ENCODE peak calls at places on chromosomes 7 and 10, in four cellular contexts. E is SK-N-SH, F is A549, Y is K562. L is an unnamed sample.

GRCh38 chr7:111842489-111842888 is 280.2 kb upstream of the IMMP2L start:
- DNase-seq in Y (no peak), F (no peak), E (no peak), L (no peak)

GRCh38 chr7:74181821-74182220 is 7.7 kb downstream of the EIF4H start:
- DNase-seq in E (no peak), Y (no peak), F (no peak), L (no peak)

GRCh38 chr7:2017483-2017891 is 215.3 kb downstream of the MAD1L1 start:
- DNase-seq in Y (no peak), E (peak; percentile 43), F (no peak), L (no peak)

GRCh38 chr7:117375380-117375779 is 51.9 kb downstream of the ASZ1 start:
- DNase-seq in Y (no peak), F (no peak), E (no peak), L (peak; percentile 37)

GRCh38 chr7:116588641-116589594 is 64.1 kb downstream of the CAV1 start:
- DNase-seq in Y (peak; percentile 52), F (peak; percentile 63), E (peak; percentile 21), L (peak; percentile 81)

GRCh38 chr7:93015193-93016084 is 102.3 kb downstream of the SAMD9 start:
- DNase-seq in E (no peak), Y (no peak), F (no peak), L (peak; percentile 80)

GRCh38 chr7:7662527-7662926 is 22.0 kb downstream of the UMAD1 start:
- DNase-seq in F (peak; percentile 6), E (no peak), Y (no peak), L (peak; percentile 34)

GRCh38 chr10:4770766-4771553 is 55.0 kb upstream of the AKR1E2 start:
- DNase-seq in F (peak; percentile 85), Y (peak; percentile 10), E (peak; percentile 8), L (peak; percentile 98)

GRCh38 chr10:784377-784758 is 94.9 kb upstream of the DIP2C start:
- DNase-seq in E (no peak), F (no peak), Y (no peak), L (no peak)

GRCh38 chr7:3042861-3043489 is 692 bp downstream of the CARD11 start:
- DNase-seq in E (no peak), F (no peak), Y (peak; percentile 59), L (no peak)

GRCh38 chr7:19674266-19674960 is 34.4 kb downstream of the POLR1F start:
- DNase-seq in F (no peak), E (no peak), Y (no peak), L (no peak)

GRCh38 chr7:98988641-98989040 is 110.3 kb downstream of the TRRAP start:
- DNase-seq in E (no peak), Y (no peak), F (no peak), L (no peak)

GRCh38 chr10:69093933-69094332 is 6.0 kb downstream of the SRGN start:
- DNase-seq in F (peak; percentile 55), E (no peak), Y (no peak), L (peak; percentile 33)

GRCh38 chr7:139521439-139521838 is 2.0 kb upstream of the CLEC2L start:
- DNase-seq in F (no peak), Y (no peak), E (no peak), L (no peak)

GRCh38 chr7:11831383-11831726 is 643 bp downstream of the THSD7A start:
- DNase-seq in E (no peak), Y (no peak), F (no peak), L (no peak)

GRCh38 chr7:68642727-68643126 is 955.5 kb upstream of the AUTS2 start:
- DNase-seq in F (no peak), Y (no peak), E (no peak), L (no peak)

GRCh38 chr10:116723428-116724281 is 18.7 kb downstream of the HSPA12A start:
- DNase-seq in E (no peak), Y (no peak), F (no peak), L (no peak)

GRCh38 chr10:17547026-17547425 is 70.1 kb downstream of the HACD1 start:
- DNase-seq in Y (no peak), E (no peak), F (no peak), L (no peak)

GRCh38 chr7:22121702-22122474 is 176.2 kb upstream of the CDCA7L start:
- DNase-seq in Y (peak; percentile 42), E (no peak), F (no peak), L (peak; percentile 33)

GRCh38 chr10:29853913-29854312 is 205.5 kb downstream of the JCAD start:
- DNase-seq in F (no peak), E (no peak), Y (no peak), L (no peak)

GRCh38 chr10:104028146-104028545 is 57.5 kb downstream of the COL17A1 start:
- DNase-seq in E (peak; percentile 43), F (peak; percentile 59), Y (no peak), L (peak; percentile 23)

GRCh38 chr7:47181609-47182264 is 400.2 kb downstream of the TNS3 start:
- DNase-seq in E (no peak), F (no peak), Y (no peak), L (no peak)

GRCh38 chr7:43039346-43039745 is 73.1 kb upstream of the HECW1 start:
- DNase-seq in Y (no peak), F (no peak), E (no peak), L (no peak)

GRCh38 chr10:97771055-97771811 is 566 bp downstream of the SFRP5 start:
- DNase-seq in Y (no peak), E (peak; percentile 84), F (peak; percentile 71), L (peak; percentile 15)

GRCh38 chr10:5732141-5732540 is 47.5 kb downstream of the TASOR2 start:
- DNase-seq in E (no peak), F (no peak), Y (no peak), L (no peak)

GRCh38 chr7:106139253-106140251 is 27.4 kb upstream of the SYPL1 start:
- DNase-seq in F (no peak), E (no peak), Y (no peak), L (peak; percentile 52)

GRCh38 chr10:2205406-2205805 is 468.1 kb upstream of the ADARB2 start:
- DNase-seq in F (no peak), E (no peak), Y (no peak), L (no peak)

GRCh38 chr10:44924261-44925040 is 13.3 kb downstream of the TMEM72 start:
- DNase-seq in F (no peak), Y (no peak), E (no peak), L (no peak)

DNA sequence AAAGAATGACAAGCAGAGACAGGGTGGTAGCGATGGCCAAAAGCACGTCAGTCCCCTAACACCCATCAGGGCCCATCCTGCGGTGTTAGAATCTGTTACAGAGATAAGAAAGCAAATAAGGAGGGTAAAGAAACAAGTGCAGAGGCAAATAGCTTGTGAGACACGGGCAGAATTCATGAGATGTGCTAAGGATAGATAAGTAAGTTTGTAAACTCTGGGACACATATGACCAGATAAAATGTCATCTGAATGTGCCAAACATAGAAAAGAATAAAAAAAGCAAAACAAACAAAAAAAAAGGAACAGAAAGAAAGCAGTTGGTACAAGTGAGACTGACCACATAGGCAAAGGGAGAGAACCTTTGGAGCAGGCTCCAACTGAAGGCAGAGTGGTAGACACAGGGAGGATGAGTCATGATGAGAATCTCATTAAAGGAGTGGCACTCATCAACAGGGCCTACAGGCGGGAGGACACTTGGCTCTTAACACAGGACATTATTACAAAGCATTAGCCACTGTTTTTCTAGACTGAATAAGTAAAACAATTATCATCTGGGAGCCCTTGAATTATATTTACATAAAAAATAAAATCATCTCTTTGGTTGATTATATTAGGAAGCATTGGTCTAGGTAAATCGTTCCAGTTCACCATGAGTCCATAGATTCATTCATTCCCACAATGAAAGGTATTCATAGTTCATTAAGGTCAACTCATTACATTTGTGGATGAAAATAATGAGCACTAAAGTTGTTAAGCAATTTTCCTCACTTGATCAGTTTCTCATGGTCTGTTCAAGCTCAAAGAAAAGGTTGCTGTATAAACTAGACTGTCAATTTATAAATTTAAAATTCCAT is 21.5 kb upstream of the EPHB6 start:
- DNase-seq in E (no peak), F (no peak), Y (peak; percentile 64), L (no peak)
- TF ChIP-seq RCOR1 in E (no peak), F (no peak), Y (peak; percentile 8), L (no peak)

GRCh38 chr7:132073920-132074589 is 502.2 kb downstream of the PLXNA4 start:
- DNase-seq in Y (no peak), F (no peak), E (no peak), L (no peak)
- TF ChIP-seq RCOR1 in Y (no peak), F (no peak), E (no peak), L (no peak)

GRCh38 chr10:75542902-75543301 is 111.5 kb downstream of the LRMDA start:
- DNase-seq in Y (no peak), E (peak; percentile 51), F (no peak), L (no peak)
- TF ChIP-seq RCOR1 in Y (no peak), E (peak; percentile 67), F (no peak), L (no peak)

GRCh38 chr7:84809877-84810276 is 377.0 kb downstream of the SEMA3D start:
- DNase-seq in E (no peak), F (no peak), Y (no peak), L (no peak)
- TF ChIP-seq RCOR1 in E (no peak), F (no peak), Y (no peak), L (no peak)

GRCh38 chr10:112969542-112969941 is 19.5 kb downstream of the TCF7L2 start:
- DNase-seq in F (no peak), Y (no peak), E (no peak), L (no peak)
- TF ChIP-seq RCOR1 in F (no peak), Y (no peak), E (no peak), L (no peak)

GRCh38 chr10:43347997-43348396 is 23.4 kb upstream of the FXYD4 start:
- DNase-seq in F (no peak), Y (no peak), E (no peak), L (no peak)

GRCh38 chr10:43351301-43351700 is 20.1 kb upstream of the FXYD4 start:
- DNase-seq in F (no peak), E (peak; percentile 25), Y (no peak), L (no peak)

GRCh38 chr10:43350686-43351085 is 20.8 kb upstream of the FXYD4 start:
- DNase-seq in E (peak; percentile 49), Y (no peak), F (no peak), L (no peak)

GRCh38 chr10:43348511-43349312 is 22.7 kb upstream of the FXYD4 start:
- DNase-seq in Y (peak; percentile 94), E (peak; percentile 95), F (peak; percentile 87), L (peak; percentile 68)

GRCh38 chr10:43350139-43350538 is 21.3 kb upstream of the FXYD4 start:
- DNase-seq in F (no peak), E (peak; percentile 85), Y (no peak), L (no peak)
- TF ChIP-seq RCOR1 in F (no peak), E (peak; percentile 100), Y (no peak), L (no peak)

L was measured in IMR-90.